ENCODE peak calls at places on chromosomes 7 and 10, in four cellular contexts. R is HCT116, L is K562, Z is HepG2. H is an unnamed sample.

GRCh38 chr10:97882142-97883091 is 32.8 kb downstream of the GOLGA7B start:
- DNase-seq in Z (no peak), R (peak; percentile 90), L (no peak), H (peak; percentile 69)

GRCh38 chr7:30888783-30889182 is 22.9 kb upstream of the AQP1 start:
- DNase-seq in Z (no peak), R (no peak), L (no peak), H (no peak)

GRCh38 chr7:65459438-65459837 is 85.8 kb downstream of the ZNF92 start:
- DNase-seq in R (no peak), L (no peak), Z (no peak), H (no peak)

GRCh38 chr10:64350665-64351064 is 829.5 kb downstream of the REEP3 start:
- DNase-seq in L (no peak), Z (no peak), R (no peak), H (no peak)

GRCh38 chr7:131365876-131366275 is 38.2 kb downstream of the MKLN1 start:
- DNase-seq in L (no peak), R (no peak), Z (no peak), H (no peak)

GRCh38 chr10:964321-964987 is 23.8 kb upstream of the GTPBP4 start:
- DNase-seq in R (no peak), Z (no peak), L (no peak), H (no peak)

GRCh38 chr7:80259-81236 is 111.8 kb upstream of the FAM20C start:
- DNase-seq in R (no peak), L (no peak), Z (no peak), H (no peak)

GRCh38 chr7:24574365-24574764 is 1.1 kb downstream of the PALS2 start:
- DNase-seq in Z (no peak), R (no peak), L (peak; percentile 30), H (no peak)

GRCh38 chr7:17772581-17773288 is 167.6 kb downstream of the SNX13 start:
- DNase-seq in Z (peak; percentile 5), L (no peak), R (no peak), H (no peak)

GRCh38 chr10:70053896-70054641 is 1.4 kb downstream of the MACROH2A2 start:
- DNase-seq in L (no peak), Z (peak; percentile 20), R (peak; percentile 15), H (no peak)

GRCh38 chr10:58384999-58385783 is at the start of gene TFAM:
- DNase-seq in R (peak; percentile 81), L (peak; percentile 98), Z (peak; percentile 88), H (peak; percentile 30)

GRCh38 chr7:151755131-151755787 is 121.7 kb downstream of the PRKAG2 start:
- DNase-seq in R (no peak), L (no peak), Z (no peak), H (no peak)

GRCh38 chr7:27149817-27150567 is 2.4 kb downstream of the HOXA3 start:
- DNase-seq in R (no peak), Z (no peak), L (no peak), H (no peak)

GRCh38 chr7:887488-887820 is 11.1 kb downstream of the GET4 start:
- DNase-seq in R (no peak), Z (no peak), L (no peak), H (no peak)

GRCh38 chr10:43194266-43194665 is 56.0 kb downstream of the CSGALNACT2 start:
- DNase-seq in Z (no peak), R (no peak), L (no peak), H (no peak)

DNA sequence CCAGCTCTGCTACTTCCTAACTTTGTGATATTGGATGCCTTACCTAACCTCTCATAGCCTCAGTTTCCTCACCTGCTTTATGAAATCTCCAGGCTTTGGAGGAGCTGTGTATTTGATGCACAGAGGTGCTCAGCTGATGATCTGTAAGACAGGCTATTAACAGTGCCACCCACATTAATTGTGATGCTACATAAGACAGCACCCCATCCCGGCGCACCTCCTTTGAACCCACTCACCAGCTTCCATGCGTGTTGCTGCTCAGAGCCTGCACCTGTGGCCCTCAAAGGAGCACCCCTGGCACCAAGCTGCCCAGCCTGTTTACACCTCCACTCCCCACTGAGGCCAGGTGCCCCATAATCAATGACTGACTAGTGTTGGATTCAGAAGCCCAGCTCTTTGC is 87.8 kb downstream of the GFRA1 start:
- DNase-seq in L (no peak), Z (no peak), R (no peak), H (no peak)
- TF ChIP-seq TCF7L2 in L (no peak), Z (no peak), R (no peak), H (no peak)

DNA sequence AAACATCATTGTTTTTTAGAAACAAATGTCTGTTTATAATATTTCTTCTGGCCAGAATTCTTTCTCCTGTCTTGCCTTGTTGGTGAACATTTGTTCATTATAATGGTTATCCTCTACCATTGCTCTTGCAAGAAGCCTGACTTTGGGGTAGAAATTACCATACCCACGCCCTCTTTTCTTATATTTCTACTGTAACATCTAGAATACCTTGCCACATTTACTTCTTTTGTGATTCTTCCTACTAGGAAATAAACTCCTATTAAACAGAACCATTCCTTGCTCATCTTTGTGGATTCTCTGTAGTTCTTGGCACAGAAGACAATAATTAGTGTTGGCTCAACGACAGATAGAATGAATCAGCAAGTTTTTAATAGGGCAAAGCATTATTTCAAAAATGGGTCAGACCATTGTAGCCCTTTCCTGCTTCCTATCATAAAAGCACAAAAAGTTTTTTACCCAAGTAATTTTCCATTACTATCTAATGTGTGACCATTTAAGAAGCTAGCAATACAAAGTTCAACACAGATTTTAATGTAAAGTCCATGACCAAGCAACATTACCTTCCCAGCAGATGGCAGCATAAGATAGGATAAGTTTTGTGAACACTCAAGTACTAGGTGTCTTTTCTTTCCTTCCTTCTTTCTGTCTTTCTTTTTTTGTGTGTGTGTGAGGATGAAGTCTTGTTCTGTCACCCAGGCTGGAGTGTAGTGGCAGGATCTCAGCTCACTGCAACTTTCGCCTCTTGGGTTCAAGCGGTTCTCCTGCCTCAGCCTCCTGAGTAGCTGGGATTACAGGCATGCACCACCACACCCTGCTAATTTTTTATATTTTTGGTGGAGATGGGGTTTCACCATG is 270.4 kb downstream of the HGF start:
- DNase-seq in L (peak; percentile 50), R (peak; percentile 81), Z (peak; percentile 63), H (peak; percentile 85)
- TF ChIP-seq TCF7L2 in L (no peak), R (no peak), Z (no peak), H (no peak)

DNA sequence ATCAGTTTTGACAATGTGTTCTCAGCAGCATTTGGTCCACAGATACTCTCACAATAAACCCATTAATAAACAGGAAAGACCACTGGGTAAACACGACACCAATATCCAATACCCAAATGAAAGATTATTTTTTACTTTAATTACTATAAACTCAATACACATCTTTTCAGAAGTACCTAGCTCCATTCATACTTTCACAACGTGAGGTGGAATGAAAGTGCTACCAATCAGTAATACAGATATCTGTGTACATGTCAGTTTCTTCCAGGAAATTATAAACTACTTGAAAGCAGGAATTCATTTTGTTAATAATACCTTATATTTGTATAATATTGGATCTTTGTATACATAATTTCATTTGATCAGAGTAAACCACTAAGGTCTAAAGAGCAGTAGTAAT is 11.9 kb downstream of the CDK6 start:
- DNase-seq in L (no peak), Z (no peak), R (no peak), H (no peak)
- TF ChIP-seq TCF7L2 in L (no peak), Z (no peak), R (no peak), H (no peak)

GRCh38 chr7:13016633-13017324 is 329.3 kb downstream of the ARL4A start:
- DNase-seq in Z (peak; percentile 86), R (peak; percentile 71), L (no peak), H (no peak)
- TF ChIP-seq TCF7L2 in Z (no peak), R (no peak), L (no peak), H (no peak)

DNA sequence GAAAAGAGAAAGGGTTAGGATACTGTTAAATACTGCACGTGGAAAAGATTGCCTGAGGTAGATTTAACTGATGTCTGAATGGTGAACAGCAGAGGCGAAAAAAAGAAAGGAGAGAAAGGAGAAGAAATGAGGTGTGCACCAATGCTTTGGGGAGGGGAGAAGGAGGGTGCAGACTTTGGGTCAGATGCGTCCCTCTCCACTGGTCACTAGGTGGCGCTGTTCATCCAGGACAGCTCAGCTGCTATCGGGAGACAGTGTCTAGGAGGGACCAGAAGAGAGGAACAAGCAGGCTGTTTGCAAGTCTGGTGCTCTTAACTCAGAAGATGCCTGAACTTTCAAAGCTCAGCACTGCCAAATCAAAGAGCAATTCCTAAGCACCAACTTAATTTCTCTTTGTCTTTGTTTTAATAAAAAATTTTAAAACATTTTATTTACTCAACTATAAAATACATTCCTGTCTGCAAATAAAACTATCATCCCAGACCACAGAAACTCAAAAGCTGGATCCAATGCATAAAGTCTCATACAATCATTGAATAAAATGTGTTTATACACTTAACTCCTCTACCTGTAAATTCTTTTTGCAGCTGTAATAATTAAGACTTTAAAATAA is 83.9 kb upstream of the PDLIM1 start:
- DNase-seq in L (peak; percentile 86), R (peak; percentile 61), Z (peak; percentile 79), H (peak; percentile 43)
- TF ChIP-seq TCF7L2 in L (no peak), R (no peak), Z (no peak), H (no peak)

DNA sequence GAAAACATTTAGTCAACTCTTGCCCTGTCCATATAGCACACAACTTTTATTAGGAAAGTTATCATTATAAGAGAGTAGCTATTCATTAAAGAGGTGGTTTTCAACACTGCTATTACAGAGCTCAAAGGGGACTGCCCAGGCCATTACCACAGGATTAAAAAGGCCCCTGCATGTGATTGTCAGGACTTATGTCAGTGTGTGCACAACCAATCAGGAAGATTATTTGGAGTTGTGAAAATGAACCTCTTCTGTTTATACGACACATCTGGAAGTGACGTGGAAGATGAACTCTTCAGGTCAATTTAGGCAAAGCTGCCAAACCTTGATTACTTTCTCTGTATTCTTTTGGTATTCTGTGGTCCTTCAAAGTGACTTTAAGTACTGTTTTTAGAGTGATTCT is 14.7 kb downstream of the CCNY start:
- DNase-seq in R (no peak), Z (no peak), L (no peak), H (no peak)
- TF ChIP-seq TCF7L2 in R (no peak), Z (no peak), L (no peak), H (no peak)

GRCh38 chr10:30502266-30503058 is 68.5 kb downstream of the MAP3K8 start:
- DNase-seq in Z (no peak), L (peak; percentile 87), R (no peak), H (no peak)
- TF ChIP-seq TCF7L2 in Z (no peak), L (no peak), R (no peak), H (no peak)

DNA sequence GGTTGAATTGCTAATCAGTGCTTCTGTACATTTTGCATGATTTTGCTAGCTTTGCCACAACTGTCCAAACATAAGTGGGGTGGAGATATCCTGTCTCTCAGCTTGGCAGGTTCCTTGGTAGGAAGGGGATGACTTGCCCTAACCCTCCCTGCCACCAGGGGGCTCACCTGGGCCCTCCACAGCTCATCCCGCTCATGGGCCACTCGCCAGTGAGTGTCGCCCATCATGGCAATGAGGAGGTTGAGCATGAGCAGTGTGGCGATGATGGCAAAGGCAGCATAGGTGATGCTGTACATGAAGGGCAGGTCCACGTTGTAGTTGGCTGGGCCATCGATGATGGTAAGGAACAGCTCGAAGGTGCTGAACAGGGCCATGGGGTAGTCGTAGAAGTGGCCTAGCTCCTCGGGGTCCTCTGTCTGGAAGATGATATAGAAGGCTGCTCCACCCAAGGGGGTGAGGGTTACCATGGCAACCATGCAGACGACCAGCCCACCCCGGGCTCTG is 12.2 kb downstream of the TRPV6 start:
- DNase-seq in R (peak; percentile 28), L (peak; percentile 72), Z (no peak), H (no peak)
- TF ChIP-seq TCF7L2 in R (no peak), L (no peak), Z (no peak), H (no peak)

H was measured in Panc1.